ENCODE peak calls at places on chromosomes 13 and 19, in eight cellular contexts. J, P, S, L, M, Z, X and R are unnamed samples.

GRCh38 chr19:11203194-11204075 is 6.1 kb upstream of the KANK2 start:
- DNase-seq in J (peak), Z (no peak), X (no peak), M (peak), S (peak), P (peak), L (peak), R (peak)

GRCh38 chr19:11180346-11180745 is 17.0 kb downstream of the KANK2 start:
- DNase-seq in Z (no peak), S (no peak), L (no peak), X (no peak), P (no peak), M (no peak), J (no peak), R (no peak)

GRCh38 chr19:22602631-22603272 is 31.4 kb upstream of the ZNF492 start:
- DNase-seq in P (no peak), M (no peak), J (no peak), X (no peak), Z (no peak), L (no peak), S (no peak), R (no peak)

GRCh38 chr13:19860884-19861655 is 2.4 kb downstream of the ZMYM5 start:
- DNase-seq in J (no peak), S (no peak), X (no peak), P (no peak), M (no peak), L (peak), Z (no peak), R (no peak)

GRCh38 chr19:48351341-48351752 is 12.4 kb downstream of the TMEM143 start:
- DNase-seq in P (peak), X (peak), S (peak), Z (peak), L (peak), M (peak), J (no peak), R (peak)

GRCh38 chr13:37143901-37144300 is 38.4 kb upstream of the CSNK1A1L start:
- DNase-seq in L (no peak), Z (no peak), S (no peak), X (no peak), M (no peak), P (no peak), J (no peak), R (no peak)

GRCh38 chr13:112442483-112443090 is 66.4 kb downstream of the SPACA7 start:
- DNase-seq in P (no peak), S (no peak), M (peak), Z (no peak), X (no peak), L (no peak), J (no peak), R (no peak)

GRCh38 chr13:46207828-46208227 is 3.9 kb upstream of the LRRC63 start:
- DNase-seq in X (no peak), M (no peak), P (no peak), J (no peak), L (no peak), S (no peak), Z (no peak), R (no peak)

GRCh38 chr13:106867249-106867648 is 299.3 kb upstream of the ARGLU1 start:
- DNase-seq in L (no peak), S (peak), Z (no peak), X (no peak), J (no peak), P (no peak), M (no peak), R (no peak)

GRCh38 chr13:101127741-101128353 is 288.5 kb downstream of the NALCN start:
- DNase-seq in S (no peak), P (no peak), Z (peak), J (no peak), L (peak), X (no peak), M (peak), R (peak)

GRCh38 chr19:48933382-48933932 is at the start of gene DHDH:
- DNase-seq in J (peak), P (peak), M (peak), L (peak), Z (peak), X (peak), S (peak), R (peak)

GRCh38 chr13:99577934-99578917 is 77.0 kb downstream of the TM9SF2 start:
- DNase-seq in J (no peak), S (no peak), P (no peak), L (no peak), M (no peak), X (no peak), Z (no peak), R (no peak)

GRCh38 chr19:2374808-2375207 is 14.7 kb downstream of the TMPRSS9 start:
- DNase-seq in P (no peak), J (no peak), Z (no peak), S (no peak), L (no peak), X (no peak), M (no peak), R (no peak)

GRCh38 chr13:87147076-87147475 is 524.1 kb upstream of the SLITRK5 start:
- DNase-seq in M (peak), L (no peak), P (no peak), Z (no peak), J (no peak), X (no peak), S (no peak), R (no peak)

GRCh38 chr19:3324405-3324856 is 42.0 kb upstream of the NFIC start:
- DNase-seq in J (no peak), L (peak), S (no peak), P (peak), Z (peak), X (peak), M (no peak), R (peak)

GRCh38 chr13:84470528-84470927 is 588.3 kb upstream of the SLITRK1 start:
- DNase-seq in Z (no peak), J (no peak), X (no peak), L (no peak), P (no peak), M (no peak), S (no peak), R (no peak)

GRCh38 chr19:33376423-33376822 is 2.9 kb downstream of the CEBPG start:
- DNase-seq in L (no peak), M (peak), S (no peak), X (no peak), P (no peak), Z (no peak), J (peak), R (no peak)

GRCh38 chr19:2212861-2213711 is 23.0 kb downstream of the PLEKHJ1 start:
- DNase-seq in X (no peak), S (no peak), J (no peak), Z (no peak), P (no peak), M (no peak), L (no peak), R (no peak)

GRCh38 chr13:106617561-106617960 is 49.6 kb upstream of the ARGLU1 start:
- DNase-seq in J (no peak), X (no peak), S (no peak), L (no peak), Z (no peak), P (no peak), M (peak), R (no peak)

GRCh38 chr13:27960362-27961226 is 8.5 kb downstream of the CDX2 start:
- DNase-seq in Z (peak), X (no peak), M (peak), L (no peak), P (no peak), S (no peak), J (no peak), R (no peak)

GRCh38 chr19:38838986-38839761 is 7.6 kb upstream of the ECH1 start:
- DNase-seq in L (no peak), Z (no peak), J (no peak), P (no peak), X (no peak), S (no peak), M (no peak), R (no peak)

GRCh38 chr13:68176486-68176885 is 946.4 kb upstream of the PCDH9 start:
- DNase-seq in S (no peak), P (no peak), X (no peak), J (no peak), L (no peak), Z (no peak), M (peak), R (no peak)

GRCh38 chr13:30870049-30870884 is 35.8 kb upstream of the MEDAG start:
- DNase-seq in X (peak), M (peak), Z (peak), S (no peak), L (no peak), P (no peak), J (peak), R (no peak)

GRCh38 chr19:48539503-48540096 is 12.4 kb upstream of the SULT2B1 start:
- DNase-seq in Z (peak), J (no peak), S (peak), L (peak), X (no peak), P (no peak), M (no peak), R (no peak)

GRCh38 chr19:30666301-30666803 is 294.2 kb downstream of the ZNF536 start:
- DNase-seq in X (peak), M (peak), P (peak), S (peak), L (peak), Z (no peak), J (peak), R (peak)

GRCh38 chr19:18098891-18099622 is 1.5 kb downstream of the MAST3 start:
- DNase-seq in M (no peak), L (peak), S (no peak), J (no peak), P (no peak), Z (no peak), X (peak), R (peak)

GRCh38 chr19:53328967-53329366 is 4.6 kb upstream of the ZNF845 start:
- DNase-seq in P (no peak), S (no peak), L (peak), Z (no peak), M (no peak), J (peak), X (no peak), R (no peak)

GRCh38 chr19:17743874-17744273 is 7.4 kb upstream of the FCHO1 start:
- DNase-seq in L (no peak), M (no peak), Z (no peak), J (no peak), S (no peak), P (no peak), X (peak), R (no peak)

GRCh38 chr13:51557875-51558604 is 26.2 kb upstream of the WDFY2 start:
- DNase-seq in M (peak), L (peak), Z (no peak), X (no peak), P (no peak), J (peak), S (no peak), R (no peak)

GRCh38 chr13:24271611-24272451 is 37.5 kb upstream of the C1QTNF9 start:
- DNase-seq in Z (no peak), J (peak), S (peak), M (peak), P (peak), X (peak), L (peak), R (peak)

GRCh38 chr13:114161644-114162532 is 17.2 kb upstream of the CFAP97D2 start:
- DNase-seq in J (peak), X (peak), P (no peak), L (no peak), M (no peak), Z (no peak), S (peak), R (no peak)

GRCh38 chr19:13615890-13616289 is 109.6 kb upstream of the CACNA1A start:
- DNase-seq in X (no peak), M (no peak), J (no peak), P (no peak), S (no peak), L (no peak), Z (no peak), R (no peak)

GRCh38 chr13:49740870-49741269 is 49.6 kb upstream of the EBPL start:
- DNase-seq in S (no peak), L (no peak), X (no peak), Z (no peak), P (no peak), M (no peak), J (no peak), R (no peak)

GRCh38 chr19:37692956-37693660 is 26.5 kb downstream of the ZNF607 start:
- DNase-seq in J (no peak), L (peak), P (no peak), M (no peak), X (no peak), S (no peak), Z (no peak), R (no peak)

GRCh38 chr19:27675771-27676170 is 1537.2 kb downstream of the UQCRFS1 start:
- DNase-seq in S (no peak), J (no peak), L (no peak), X (no peak), Z (no peak), P (no peak), M (no peak), R (no peak)

GRCh38 chr13:45364876-45365557 is 24.0 kb upstream of the TPT1 start:
- DNase-seq in Z (no peak), S (no peak), L (no peak), M (no peak), P (no peak), X (no peak), J (no peak), R (peak)